ENCODE peak calls at places on chromosomes 12 and 14, in eight cellular contexts. One of them, this sample, is unnamed.

GRCh38 chr14:21868442-21869046 is 194.9 kb upstream of the OR4E1 start:
- DNase-seq in RWPE2: no peak
- DNase-seq in fibroblast of lung: no peak
- DNase-seq in tibial artery: peak
- DNase-seq in A549: peak
- DNase-seq in neural crest cell: peak
- DNase-seq in left lung: no peak
- DNase-seq in neural progenitor cell: peak
- DNase-seq in this sample: no peak

GRCh38 chr12:71125515-71125914 is 32.3 kb downstream of the TSPAN8 start:
- DNase-seq in RWPE2: no peak
- DNase-seq in fibroblast of lung: no peak
- DNase-seq in tibial artery: no peak
- DNase-seq in A549: no peak
- DNase-seq in neural crest cell: no peak
- DNase-seq in left lung: no peak
- DNase-seq in neural progenitor cell: peak
- DNase-seq in this sample: no peak

GRCh38 chr12:69101505-69101904 is 137.9 kb upstream of the CPSF6 start:
- DNase-seq in RWPE2: no peak
- DNase-seq in fibroblast of lung: peak
- DNase-seq in tibial artery: no peak
- DNase-seq in A549: no peak
- DNase-seq in neural crest cell: no peak
- DNase-seq in left lung: no peak
- DNase-seq in neural progenitor cell: no peak
- DNase-seq in this sample: no peak

GRCh38 chr12:42010715-42011114 is 134.0 kb downstream of the GXYLT1 start:
- DNase-seq in RWPE2: no peak
- DNase-seq in fibroblast of lung: no peak
- DNase-seq in tibial artery: no peak
- DNase-seq in A549: no peak
- DNase-seq in neural crest cell: no peak
- DNase-seq in left lung: no peak
- DNase-seq in neural progenitor cell: no peak
- DNase-seq in this sample: no peak

GRCh38 chr12:2396448-2396871 is 343.7 kb downstream of the CACNA1C start:
- DNase-seq in RWPE2: peak
- DNase-seq in fibroblast of lung: peak
- DNase-seq in tibial artery: peak
- DNase-seq in A549: no peak
- DNase-seq in neural crest cell: no peak
- DNase-seq in left lung: peak
- DNase-seq in neural progenitor cell: no peak
- DNase-seq in this sample: no peak

GRCh38 chr12:95815635-95816212 is 25.2 kb upstream of the NTN4 start:
- DNase-seq in RWPE2: no peak
- DNase-seq in fibroblast of lung: peak
- DNase-seq in tibial artery: no peak
- DNase-seq in A549: peak
- DNase-seq in neural crest cell: no peak
- DNase-seq in left lung: no peak
- DNase-seq in neural progenitor cell: no peak
- DNase-seq in this sample: no peak

GRCh38 chr14:53260928-53261327 is 107.8 kb upstream of the DDHD1 start:
- DNase-seq in RWPE2: no peak
- DNase-seq in fibroblast of lung: no peak
- DNase-seq in tibial artery: no peak
- DNase-seq in A549: no peak
- DNase-seq in neural crest cell: no peak
- DNase-seq in left lung: no peak
- DNase-seq in neural progenitor cell: no peak
- DNase-seq in this sample: no peak

GRCh38 chr14:74604896-74605295 is 7.1 kb downstream of the LTBP2 start:
- DNase-seq in RWPE2: no peak
- DNase-seq in fibroblast of lung: no peak
- DNase-seq in tibial artery: no peak
- DNase-seq in A549: no peak
- DNase-seq in neural crest cell: no peak
- DNase-seq in left lung: no peak
- DNase-seq in neural progenitor cell: no peak
- DNase-seq in this sample: no peak

GRCh38 chr14:105094193-105094907 is 29.1 kb upstream of the GPR132 start:
- DNase-seq in RWPE2: peak
- DNase-seq in fibroblast of lung: no peak
- DNase-seq in tibial artery: no peak
- DNase-seq in A549: no peak
- DNase-seq in neural crest cell: no peak
- DNase-seq in left lung: peak
- DNase-seq in neural progenitor cell: no peak
- DNase-seq in this sample: peak

GRCh38 chr12:108832730-108833354 is 24.5 kb downstream of the SSH1 start:
- DNase-seq in RWPE2: no peak
- DNase-seq in fibroblast of lung: peak
- DNase-seq in tibial artery: no peak
- DNase-seq in A549: no peak
- DNase-seq in neural crest cell: no peak
- DNase-seq in left lung: no peak
- DNase-seq in neural progenitor cell: no peak
- DNase-seq in this sample: no peak

GRCh38 chr12:188910-189621 is 24.9 kb downstream of the SLC6A12 start:
- DNase-seq in RWPE2: no peak
- DNase-seq in fibroblast of lung: peak
- DNase-seq in tibial artery: no peak
- DNase-seq in A549: peak
- DNase-seq in neural crest cell: peak
- DNase-seq in left lung: peak
- DNase-seq in neural progenitor cell: peak
- DNase-seq in this sample: no peak

GRCh38 chr12:123269395-123269892 is 2.2 kb downstream of the CDK2AP1 start:
- DNase-seq in RWPE2: peak
- DNase-seq in fibroblast of lung: peak
- DNase-seq in tibial artery: peak
- DNase-seq in A549: no peak
- DNase-seq in neural crest cell: peak
- DNase-seq in left lung: peak
- DNase-seq in neural progenitor cell: peak
- DNase-seq in this sample: peak

GRCh38 chr12:131943876-131944275 is 5.9 kb upstream of the EP400 start:
- DNase-seq in RWPE2: no peak
- DNase-seq in fibroblast of lung: no peak
- DNase-seq in tibial artery: no peak
- DNase-seq in A549: no peak
- DNase-seq in neural crest cell: no peak
- DNase-seq in left lung: peak
- DNase-seq in neural progenitor cell: no peak
- DNase-seq in this sample: peak

GRCh38 chr12:113271853-113272561 is 50.7 kb downstream of the TPCN1 start:
- DNase-seq in RWPE2: no peak
- DNase-seq in fibroblast of lung: peak
- DNase-seq in tibial artery: peak
- DNase-seq in A549: no peak
- DNase-seq in neural crest cell: no peak
- DNase-seq in left lung: no peak
- DNase-seq in neural progenitor cell: no peak
- DNase-seq in this sample: peak

GRCh38 chr12:110688446-110689001 is 391 bp downstream of the HVCN1 start:
- DNase-seq in RWPE2: no peak
- DNase-seq in fibroblast of lung: no peak
- DNase-seq in tibial artery: no peak
- DNase-seq in A549: no peak
- DNase-seq in neural crest cell: no peak
- DNase-seq in left lung: peak
- DNase-seq in neural progenitor cell: peak
- DNase-seq in this sample: no peak
- TF ChIP-seq CTCF in RWPE2: no peak
- TF ChIP-seq CTCF in fibroblast of lung: no peak
- TF ChIP-seq CTCF in tibial artery: no peak
- TF ChIP-seq CTCF in A549: no peak
- TF ChIP-seq CTCF in neural crest cell: no peak
- TF ChIP-seq CTCF in left lung: no peak
- TF ChIP-seq CTCF in neural progenitor cell: no peak
- TF ChIP-seq CTCF in this sample: no peak

GRCh38 chr12:6327159-6327558 is 14.7 kb downstream of the TNFRSF1A start:
- DNase-seq in RWPE2: no peak
- DNase-seq in fibroblast of lung: no peak
- DNase-seq in tibial artery: no peak
- DNase-seq in A549: no peak
- DNase-seq in neural crest cell: no peak
- DNase-seq in left lung: no peak
- DNase-seq in neural progenitor cell: no peak
- DNase-seq in this sample: no peak

GRCh38 chr12:6326316-6326959 is 15.4 kb downstream of the TNFRSF1A start:
- DNase-seq in RWPE2: no peak
- DNase-seq in fibroblast of lung: no peak
- DNase-seq in tibial artery: no peak
- DNase-seq in A549: peak
- DNase-seq in neural crest cell: no peak
- DNase-seq in left lung: no peak
- DNase-seq in neural progenitor cell: peak
- DNase-seq in this sample: no peak

GRCh38 chr12:6323995-6324711 is 13.7 kb downstream of the PLEKHG6 start:
- DNase-seq in RWPE2: no peak
- DNase-seq in fibroblast of lung: no peak
- DNase-seq in tibial artery: no peak
- DNase-seq in A549: no peak
- DNase-seq in neural crest cell: no peak
- DNase-seq in left lung: no peak
- DNase-seq in neural progenitor cell: no peak
- DNase-seq in this sample: no peak

GRCh38 chr12:6323340-6323994 is 13.0 kb downstream of the PLEKHG6 start:
- DNase-seq in RWPE2: no peak
- DNase-seq in fibroblast of lung: peak
- DNase-seq in tibial artery: no peak
- DNase-seq in A549: peak
- DNase-seq in neural crest cell: peak
- DNase-seq in left lung: no peak
- DNase-seq in neural progenitor cell: peak
- DNase-seq in this sample: no peak

GRCh38 chr12:6324936-6325750 is 14.7 kb downstream of the PLEKHG6 start:
- DNase-seq in RWPE2: no peak
- DNase-seq in fibroblast of lung: no peak
- DNase-seq in tibial artery: no peak
- DNase-seq in A549: no peak
- DNase-seq in neural crest cell: no peak
- DNase-seq in left lung: no peak
- DNase-seq in neural progenitor cell: no peak
- DNase-seq in this sample: no peak
- TF ChIP-seq CTCF in RWPE2: no peak
- TF ChIP-seq CTCF in fibroblast of lung: no peak
- TF ChIP-seq CTCF in tibial artery: no peak
- TF ChIP-seq CTCF in A549: no peak
- TF ChIP-seq CTCF in neural crest cell: no peak
- TF ChIP-seq CTCF in left lung: no peak
- TF ChIP-seq CTCF in neural progenitor cell: no peak
- TF ChIP-seq CTCF in this sample: no peak

DNA sequence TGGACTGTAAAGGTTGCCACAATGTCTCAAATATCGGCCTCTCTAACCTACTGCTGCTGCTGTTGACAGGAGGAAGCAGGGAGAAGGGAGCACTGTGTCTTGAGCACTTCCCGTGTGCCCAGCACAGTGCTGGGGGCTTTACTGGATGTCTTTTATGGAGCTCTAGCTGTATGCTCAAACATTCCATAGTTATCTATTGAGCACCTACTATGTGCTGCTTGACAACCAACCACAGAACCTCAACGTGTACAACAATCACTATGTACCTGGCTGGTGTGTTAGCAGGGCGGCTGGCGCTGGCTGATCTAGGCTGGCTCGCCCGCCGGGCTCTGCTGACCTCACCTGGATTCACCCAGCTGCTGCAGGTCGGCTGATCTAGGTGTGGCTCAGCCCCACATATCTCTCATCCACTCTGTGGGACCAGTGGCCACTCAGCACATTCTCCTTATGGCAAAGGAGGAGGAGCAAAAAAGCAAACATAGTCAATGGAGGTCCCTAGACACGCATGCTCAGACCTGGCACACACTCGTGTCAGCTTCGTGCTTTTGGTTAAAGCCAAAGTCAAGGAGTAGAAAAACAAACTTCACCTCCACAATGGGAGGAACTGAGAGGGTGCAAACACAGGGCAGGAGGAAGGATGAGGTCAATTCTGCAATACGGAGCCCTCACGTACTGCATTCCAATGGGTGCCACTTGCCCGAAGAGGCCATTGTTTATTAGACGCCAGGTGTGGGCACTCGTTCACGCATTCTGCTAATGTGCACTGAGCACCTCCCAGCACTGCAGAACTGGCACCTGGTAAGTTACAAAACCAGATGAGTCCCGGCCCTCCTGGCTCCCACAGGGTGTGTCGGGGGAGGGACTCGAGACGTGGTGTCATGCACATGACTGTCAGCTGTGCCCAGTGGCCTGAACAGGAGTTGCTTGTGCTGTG is 147.2 kb downstream of the SCARB1 start:
- DNase-seq in RWPE2: no peak
- DNase-seq in fibroblast of lung: no peak
- DNase-seq in tibial artery: no peak
- DNase-seq in A549: no peak
- DNase-seq in neural crest cell: no peak
- DNase-seq in left lung: peak
- DNase-seq in neural progenitor cell: no peak
- DNase-seq in this sample: no peak
- TF ChIP-seq CTCF in RWPE2: no peak
- TF ChIP-seq CTCF in fibroblast of lung: no peak
- TF ChIP-seq CTCF in tibial artery: no peak
- TF ChIP-seq CTCF in A549: no peak
- TF ChIP-seq CTCF in neural crest cell: no peak
- TF ChIP-seq CTCF in left lung: no peak
- TF ChIP-seq CTCF in neural progenitor cell: no peak
- TF ChIP-seq CTCF in this sample: no peak

GRCh38 chr12:79371226-79371625 is 319.5 kb downstream of the PAWR start:
- DNase-seq in RWPE2: no peak
- DNase-seq in fibroblast of lung: peak
- DNase-seq in tibial artery: no peak
- DNase-seq in A549: no peak
- DNase-seq in neural crest cell: no peak
- DNase-seq in left lung: no peak
- DNase-seq in neural progenitor cell: no peak
- DNase-seq in this sample: no peak

GRCh38 chr12:79375050-79375449 is 315.7 kb downstream of the PAWR start:
- DNase-seq in RWPE2: no peak
- DNase-seq in fibroblast of lung: no peak
- DNase-seq in tibial artery: no peak
- DNase-seq in A549: no peak
- DNase-seq in neural crest cell: no peak
- DNase-seq in left lung: no peak
- DNase-seq in neural progenitor cell: no peak
- DNase-seq in this sample: no peak

GRCh38 chr12:79378496-79378895 is 312.3 kb downstream of the PAWR start:
- DNase-seq in RWPE2: no peak
- DNase-seq in fibroblast of lung: peak
- DNase-seq in tibial artery: no peak
- DNase-seq in A549: no peak
- DNase-seq in neural crest cell: no peak
- DNase-seq in left lung: no peak
- DNase-seq in neural progenitor cell: no peak
- DNase-seq in this sample: no peak

GRCh38 chr12:79373896-79374499 is 316.8 kb downstream of the PAWR start:
- DNase-seq in RWPE2: no peak
- DNase-seq in fibroblast of lung: peak
- DNase-seq in tibial artery: no peak
- DNase-seq in A549: peak
- DNase-seq in neural crest cell: peak
- DNase-seq in left lung: no peak
- DNase-seq in neural progenitor cell: peak
- DNase-seq in this sample: no peak

GRCh38 chr12:79374543-79374942 is 316.2 kb downstream of the PAWR start:
- DNase-seq in RWPE2: no peak
- DNase-seq in fibroblast of lung: no peak
- DNase-seq in tibial artery: no peak
- DNase-seq in A549: no peak
- DNase-seq in neural crest cell: no peak
- DNase-seq in left lung: no peak
- DNase-seq in neural progenitor cell: no peak
- DNase-seq in this sample: no peak
- TF ChIP-seq CTCF in RWPE2: no peak
- TF ChIP-seq CTCF in fibroblast of lung: no peak
- TF ChIP-seq CTCF in tibial artery: no peak
- TF ChIP-seq CTCF in A549: no peak
- TF ChIP-seq CTCF in neural crest cell: no peak
- TF ChIP-seq CTCF in left lung: no peak
- TF ChIP-seq CTCF in neural progenitor cell: no peak
- TF ChIP-seq CTCF in this sample: no peak